ENCODE peak calls at places on chromosomes 4 and X, in seven cellular contexts. M is fibroblast of pulmonary artery; D is CD4-positive, CD25-positive, alpha-beta regulatory T cell; N is astrocyte of the spinal cord; Q is fibroblast of mammary gland; X is tibial artery; Z is left lung. C is an unnamed sample.

GRCh38 chr4:152516156-152516555 is 19.7 kb downstream of the FBXW7 start:
- DNase-seq in M (no peak), D (no peak), N (no peak), Q (peak), X (no peak), Z (no peak), C (no peak)

GRCh38 chr4:40200881-40201797 is 4.3 kb downstream of the RHOH start:
- DNase-seq in M (no peak), D (peak), N (no peak), Q (peak), X (no peak), Z (no peak), C (peak)

GRCh38 chr4:31411606-31412005 is 691.4 kb downstream of the PCDH7 start:
- DNase-seq in M (no peak), D (no peak), N (peak), Q (peak), X (no peak), Z (no peak), C (peak)

GRCh38 chrX:151098996-151099395 is 77.4 kb upstream of the GPR50 start:
- DNase-seq in M (no peak), D (no peak), N (no peak), Q (no peak), X (no peak), Z (no peak), C (no peak)

GRCh38 chr4:39729557-39729956 is 31.6 kb downstream of the UBE2K start:
- DNase-seq in M (peak), D (no peak), N (peak), Q (peak), X (no peak), Z (no peak), C (peak)

GRCh38 chr4:88792268-88792781 is 94.7 kb upstream of the NAP1L5 start:
- DNase-seq in M (peak), D (no peak), N (peak), Q (peak), X (no peak), Z (no peak), C (peak)

GRCh38 chr4:25847329-25847728 is 15.5 kb downstream of the SEL1L3 start:
- DNase-seq in M (no peak), D (no peak), N (no peak), Q (no peak), X (no peak), Z (no peak), C (no peak)

GRCh38 chr4:177964061-177964460 is 521.8 kb upstream of the AGA start:
- DNase-seq in M (no peak), D (no peak), N (peak), Q (peak), X (no peak), Z (no peak), C (no peak)

GRCh38 chrX:108699368-108699767 is 37.0 kb downstream of the IRS4 start:
- DNase-seq in M (peak), D (peak), N (peak), Q (peak), X (no peak), Z (no peak), C (peak)

GRCh38 chr4:153345011-153345981 is 808 bp downstream of the MND1 start:
- DNase-seq in M (peak), D (peak), N (peak), Q (peak), X (peak), Z (peak), C (peak)

GRCh38 chrX:7164174-7164573 is 16.2 kb upstream of the PUDP start:
- DNase-seq in M (no peak), D (no peak), N (no peak), Q (no peak), X (no peak), Z (no peak), C (no peak)

GRCh38 chr4:122772311-122772710 is 39.8 kb downstream of the BBS12 start:
- DNase-seq in M (peak), D (no peak), N (no peak), Q (peak), X (no peak), Z (no peak), C (peak)

GRCh38 chr4:145881991-145882390 is 56.6 kb downstream of the ZNF827 start:
- DNase-seq in M (no peak), D (no peak), N (no peak), Q (no peak), X (no peak), Z (peak), C (no peak)

GRCh38 chrX:10199212-10199611 is 42.4 kb downstream of the CLCN4 start:
- DNase-seq in M (peak), D (peak), N (no peak), Q (peak), X (peak), Z (peak), C (peak)

GRCh38 chr4:174122705-174123104 is 160.8 kb downstream of the FBXO8 start:
- DNase-seq in M (peak), D (no peak), N (no peak), Q (peak), X (no peak), Z (no peak), C (peak)

GRCh38 chr4:38930199-38930598 is 62.6 kb downstream of the FAM114A1 start:
- DNase-seq in M (no peak), D (no peak), N (no peak), Q (no peak), X (no peak), Z (no peak), C (no peak)

GRCh38 chrX:40109288-40110008 is 11.7 kb upstream of the BCOR start:
- DNase-seq in M (peak), D (peak), N (peak), Q (peak), X (peak), Z (no peak), C (no peak)

GRCh38 chr4:56611501-56611900 is 69.6 kb downstream of the HOPX start:
- DNase-seq in M (no peak), D (no peak), N (peak), Q (peak), X (no peak), Z (no peak), C (no peak)

GRCh38 chr4:30836231-30836630 is 116.1 kb downstream of the PCDH7 start:
- DNase-seq in M (peak), D (no peak), N (peak), Q (no peak), X (no peak), Z (no peak), C (no peak)

GRCh38 chrX:119391279-119391678 is 7.9 kb upstream of the SLC25A43 start:
- DNase-seq in M (peak), D (peak), N (peak), Q (peak), X (no peak), Z (no peak), C (peak)

GRCh38 chrX:67619253-67619652 is 75.4 kb downstream of the AR start:
- DNase-seq in M (peak), D (no peak), N (peak), Q (peak), X (no peak), Z (no peak), C (peak)

GRCh38 chr4:147987252-147987651 is 255.4 kb downstream of the ARHGAP10 start:
- DNase-seq in M (no peak), D (no peak), N (no peak), Q (no peak), X (no peak), Z (no peak), C (no peak)

GRCh38 chr4:135552131-135552530 is 1350.5 kb upstream of the PABPC4L start:
- DNase-seq in M (peak), D (no peak), N (no peak), Q (no peak), X (no peak), Z (no peak), C (peak)

GRCh38 chrX:7552758-7553157 is 290.2 kb upstream of the VCX start:
- DNase-seq in M (no peak), D (no peak), N (no peak), Q (no peak), X (no peak), Z (no peak), C (no peak)

GRCh38 chr4:147984065-147984777 is 252.3 kb downstream of the ARHGAP10 start:
- DNase-seq in M (peak), D (peak), N (peak), Q (peak), X (no peak), Z (no peak), C (peak)

GRCh38 chrX:136304493-136304892 is 3.7 kb downstream of the ADGRG4 start:
- DNase-seq in M (no peak), D (peak), N (no peak), Q (no peak), X (no peak), Z (no peak), C (no peak)

GRCh38 chr4:159298502-159298901 is 195.6 kb downstream of the RAPGEF2 start:
- DNase-seq in M (no peak), D (no peak), N (peak), Q (peak), X (no peak), Z (no peak), C (peak)

GRCh38 chrX:109685656-109686078 is 47.4 kb downstream of the ACSL4 start:
- DNase-seq in M (no peak), D (no peak), N (no peak), Q (no peak), X (no peak), Z (no peak), C (no peak)

GRCh38 chr4:7960790-7961655 is 21.4 kb upstream of the AFAP1 start:
- DNase-seq in M (peak), D (no peak), N (peak), Q (peak), X (no peak), Z (peak), C (peak)

GRCh38 chr4:47701286-47701685 is 136.6 kb downstream of the CORIN start:
- DNase-seq in M (no peak), D (no peak), N (no peak), Q (no peak), X (no peak), Z (no peak), C (no peak)

GRCh38 chr4:149344436-149344835 is 471.2 kb downstream of the IQCM start:
- DNase-seq in M (peak), D (no peak), N (peak), Q (peak), X (no peak), Z (no peak), C (peak)

GRCh38 chr4:122762520-122762919 is 30.0 kb downstream of the BBS12 start:
- DNase-seq in M (no peak), D (no peak), N (no peak), Q (no peak), X (no peak), Z (no peak), C (no peak)

GRCh38 chr4:7506119-7506518 is 71.4 kb upstream of the PSAPL1 start:
- DNase-seq in M (no peak), D (no peak), N (no peak), Q (no peak), X (no peak), Z (no peak), C (no peak)

GRCh38 chrX:46573896-46574336 is 351 bp downstream of the CHST7 start:
- DNase-seq in M (peak), D (peak), N (peak), Q (peak), X (peak), Z (peak), C (peak)

GRCh38 chrX:113828470-113828869 is 755.4 kb upstream of the HTR2C start:
- DNase-seq in M (no peak), D (no peak), N (no peak), Q (no peak), X (no peak), Z (no peak), C (no peak)

GRCh38 chr4:5124876-5125275 is 73.6 kb downstream of the STK32B start:
- DNase-seq in M (no peak), D (no peak), N (no peak), Q (no peak), X (no peak), Z (no peak), C (no peak)

GRCh38 chr4:107824367-107825071 is at the start of gene SGMS2:
- DNase-seq in M (peak), D (peak), N (peak), Q (peak), X (peak), Z (peak), C (peak)
- H3K4me3 ChIP-seq in M (peak), D (no peak), N (peak), Q (peak), X (peak), Z (peak), C (peak)

DNA sequence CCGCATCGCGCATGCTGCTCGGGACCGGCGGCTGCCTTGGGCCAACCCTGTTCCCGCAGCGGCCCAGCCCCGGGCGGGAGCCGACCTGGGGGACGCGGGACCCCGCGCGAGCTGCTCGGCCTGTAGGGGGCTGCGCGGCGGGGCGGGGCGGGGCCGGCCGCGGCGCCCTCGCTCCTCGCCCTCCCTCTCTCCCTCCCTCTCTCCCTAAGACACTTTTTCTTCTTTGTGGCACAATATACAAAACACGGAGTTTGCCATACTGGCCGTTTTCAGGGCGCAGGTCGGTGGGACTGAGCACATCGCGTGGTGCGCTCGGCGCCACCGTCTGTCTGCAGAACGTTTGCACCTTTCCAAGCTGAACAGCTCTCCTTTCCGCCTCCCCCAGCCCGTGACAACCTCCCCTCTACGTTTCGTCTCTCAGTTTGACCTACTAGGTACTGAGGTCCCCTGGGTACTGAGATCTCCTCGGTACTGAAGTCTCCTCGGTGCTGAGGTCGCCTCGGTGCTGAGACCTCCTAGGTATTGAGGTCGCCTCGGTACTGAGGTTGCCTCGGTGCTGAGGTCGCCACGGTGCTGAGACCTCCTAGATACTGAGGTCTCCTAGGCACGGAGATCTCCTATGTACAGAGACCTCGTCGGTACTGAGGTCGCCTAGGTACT is 261.1 kb upstream of the PLCXD1 start:
- DNase-seq in M (no peak), D (peak), N (peak), Q (no peak), X (no peak), Z (no peak), C (no peak)
- H3K4me3 ChIP-seq in M (no peak), D (no peak), N (peak), Q (no peak), X (peak), Z (no peak), C (peak)

GRCh38 chr4:6441758-6442157 is 30.7 kb downstream of the PPP2R2C start:
- DNase-seq in M (no peak), D (no peak), N (no peak), Q (no peak), X (no peak), Z (no peak), C (no peak)
- H3K4me3 ChIP-seq in M (no peak), D (no peak), N (no peak), Q (no peak), X (no peak), Z (no peak), C (no peak)

GRCh38 chrX:29553542-29553941 is 661.8 kb upstream of the MAGEB2 start:
- DNase-seq in M (no peak), D (no peak), N (no peak), Q (peak), X (no peak), Z (no peak), C (no peak)
- H3K4me3 ChIP-seq in M (no peak), D (no peak), N (no peak), Q (no peak), X (no peak), Z (no peak), C (no peak)

GRCh38 chr4:186729856-186730255 is 6.2 kb upstream of the FAT1 start:
- DNase-seq in M (no peak), D (no peak), N (no peak), Q (no peak), X (no peak), Z (no peak), C (no peak)

GRCh38 chr4:186727977-186728519 is 4.4 kb upstream of the FAT1 start:
- DNase-seq in M (peak), D (no peak), N (peak), Q (peak), X (no peak), Z (no peak), C (no peak)

GRCh38 chr4:186726440-186727148 is 2.9 kb upstream of the FAT1 start:
- DNase-seq in M (peak), D (no peak), N (peak), Q (peak), X (peak), Z (peak), C (peak)

GRCh38 chr4:186727149-186727976 is 3.7 kb upstream of the FAT1 start:
- DNase-seq in M (no peak), D (no peak), N (peak), Q (peak), X (no peak), Z (no peak), C (no peak)

DNA sequence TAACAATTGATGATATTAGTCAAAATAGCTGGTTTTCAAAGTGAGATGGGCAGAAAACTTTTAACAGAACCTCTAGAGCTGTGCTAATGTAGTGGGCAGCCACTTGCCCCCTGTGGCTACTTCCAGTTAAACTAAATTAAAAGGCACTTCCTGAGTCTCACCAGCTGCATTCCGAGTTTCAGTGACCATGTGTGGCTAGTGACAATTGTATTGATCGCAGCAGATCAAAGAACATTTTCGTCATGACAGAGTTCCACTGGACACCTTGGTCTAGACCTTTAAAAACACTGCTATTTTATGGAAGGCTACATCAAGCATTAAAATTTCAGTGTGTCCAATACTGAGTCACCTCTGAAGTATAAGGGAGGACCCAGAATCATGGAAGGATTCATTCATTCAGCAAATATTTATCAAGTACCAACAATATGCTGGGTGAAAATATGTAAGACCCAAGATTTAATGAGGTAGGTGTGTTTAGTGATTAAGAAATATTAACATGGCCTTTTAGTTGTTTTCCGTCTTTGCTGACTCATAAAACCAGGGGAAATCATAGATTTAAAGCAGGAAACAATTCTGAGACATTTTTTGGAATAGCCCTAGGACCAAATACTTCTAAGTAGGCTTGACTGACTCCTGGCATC is 5.1 kb upstream of the FAT1 start:
- DNase-seq in M (peak), D (no peak), N (peak), Q (peak), X (no peak), Z (no peak), C (no peak)
- H3K4me3 ChIP-seq in M (no peak), D (no peak), N (no peak), Q (no peak), X (no peak), Z (no peak), C (no peak)

GRCh38 chr4:154741877-154742851 is 1.6 kb upstream of the LRAT start:
- DNase-seq in M (peak), D (peak), N (peak), Q (no peak), X (no peak), Z (no peak), C (no peak)

GRCh38 chr4:154740462-154740861 is 3.3 kb upstream of the LRAT start:
- DNase-seq in M (no peak), D (no peak), N (no peak), Q (no peak), X (no peak), Z (no peak), C (no peak)

GRCh38 chr4:154743683-154744340 is at the start of gene LRAT:
- DNase-seq in M (no peak), D (peak), N (peak), Q (peak), X (peak), Z (peak), C (no peak)

GRCh38 chr4:154741131-154741530 is 2.7 kb upstream of the LRAT start:
- DNase-seq in M (no peak), D (no peak), N (no peak), Q (no peak), X (no peak), Z (no peak), C (no peak)

DNA sequence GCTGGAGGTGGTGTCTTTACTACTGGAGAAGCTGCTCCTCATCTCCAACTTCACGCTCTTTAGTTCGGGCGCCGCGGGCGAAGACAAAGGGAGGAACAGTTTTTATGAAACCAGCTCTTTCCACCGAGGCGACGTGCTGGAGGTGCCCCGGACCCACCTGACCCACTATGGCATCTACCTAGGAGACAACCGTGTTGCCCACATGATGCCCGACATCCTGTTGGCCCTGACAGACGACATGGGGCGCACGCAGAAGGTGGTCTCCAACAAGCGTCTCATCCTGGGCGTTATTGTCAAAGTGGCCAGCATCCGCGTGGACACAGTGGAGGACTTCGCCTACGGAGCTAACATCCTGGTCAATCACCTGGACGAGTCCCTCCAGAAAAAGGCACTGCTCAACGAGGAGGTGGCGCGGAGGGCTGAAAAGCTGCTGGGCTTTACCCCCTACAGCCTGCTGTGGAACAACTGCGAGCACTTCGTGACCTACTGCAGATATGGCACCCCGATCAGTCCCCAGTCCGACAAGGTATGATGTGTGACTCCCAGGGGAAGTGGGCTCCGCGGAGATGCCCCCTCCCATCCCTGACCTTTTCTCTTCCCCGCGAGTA is 645 bp downstream of the LRAT start:
- DNase-seq in M (no peak), D (peak), N (no peak), Q (no peak), X (no peak), Z (no peak), C (no peak)
- H3K4me3 ChIP-seq in M (peak), D (no peak), N (peak), Q (peak), X (peak), Z (peak), C (no peak)

DNA sequence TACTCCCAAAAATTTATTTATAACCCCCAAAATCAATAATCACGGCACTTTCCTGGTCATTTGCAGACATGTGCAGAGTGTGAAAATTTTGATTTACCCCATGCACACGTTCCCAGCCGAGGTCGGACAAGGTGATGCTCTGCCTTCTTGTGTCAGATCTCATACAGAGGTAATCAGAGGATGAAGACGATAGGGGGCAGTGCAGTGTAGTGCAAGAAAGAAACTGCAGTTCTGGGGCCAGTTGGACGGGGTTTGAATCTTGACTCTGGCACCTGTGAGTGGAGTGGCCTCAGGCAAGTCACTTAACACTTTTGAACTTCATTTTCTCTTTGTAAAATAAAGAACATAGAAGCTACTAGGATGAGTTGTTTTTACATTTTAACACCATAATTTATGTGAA is 88.4 kb downstream of the FRMPD3 start:
- DNase-seq in M (peak), D (peak), N (peak), Q (peak), X (no peak), Z (no peak), C (peak)
- H3K4me3 ChIP-seq in M (no peak), D (no peak), N (no peak), Q (no peak), X (no peak), Z (no peak), C (no peak)

GRCh38 chrX:23331701-23332100 is 2.9 kb upstream of the PTCHD1 start:
- DNase-seq in M (no peak), D (no peak), N (no peak), Q (no peak), X (no peak), Z (no peak), C (no peak)
- H3K4me3 ChIP-seq in M (no peak), D (no peak), N (no peak), Q (no peak), X (peak), Z (no peak), C (no peak)